ENCODE peak calls at places on chromosomes 1 and 21, in seven cellular contexts. H, C, B, X, T, N and D are unnamed samples.

GRCh38 chr1:153535664-153536585 is at the start of gene S100A6:
- DNase-seq in H (peak), C (peak), B (peak), X (peak), T (no peak), N (peak), D (peak)

GRCh38 chr1:113691184-113691583 is 68.1 kb downstream of the PHTF1 start:
- DNase-seq in H (no peak), C (no peak), B (no peak), X (no peak), T (no peak), N (no peak), D (no peak)

GRCh38 chr1:26155370-26156284 is 3.3 kb upstream of the FAM110D start:
- DNase-seq in H (no peak), C (no peak), B (no peak), X (no peak), T (no peak), N (no peak), D (no peak)

GRCh38 chr1:79042117-79042516 is 35.6 kb upstream of the ADGRL4 start:
- DNase-seq in H (no peak), C (no peak), B (no peak), X (no peak), T (no peak), N (no peak), D (no peak)

GRCh38 chr1:62407398-62408009 is 29.3 kb upstream of the USP1 start:
- DNase-seq in H (no peak), C (no peak), B (peak), X (no peak), T (peak), N (peak), D (no peak)

GRCh38 chr1:91948097-91948496 is 1.1 kb upstream of the BRDT start:
- DNase-seq in H (no peak), C (no peak), B (no peak), X (no peak), T (no peak), N (no peak), D (no peak)

GRCh38 chr1:247054992-247055415 is 23.6 kb downstream of the ZNF670 start:
- DNase-seq in H (no peak), C (no peak), B (no peak), X (no peak), T (no peak), N (peak), D (no peak)

GRCh38 chr1:185534806-185535205 is 199.4 kb upstream of the HMCN1 start:
- DNase-seq in H (peak), C (no peak), B (no peak), X (no peak), T (peak), N (no peak), D (no peak)

GRCh38 chr1:241424480-241424971 is 67.5 kb upstream of the RGS7 start:
- DNase-seq in H (no peak), C (no peak), B (no peak), X (no peak), T (no peak), N (no peak), D (no peak)

GRCh38 chr21:15850645-15851044 is 120.9 kb downstream of the USP25 start:
- DNase-seq in H (no peak), C (no peak), B (no peak), X (no peak), T (no peak), N (peak), D (no peak)

GRCh38 chr1:204904228-204904810 is 33.7 kb downstream of the NFASC start:
- DNase-seq in H (no peak), C (no peak), B (no peak), X (no peak), T (no peak), N (no peak), D (no peak)

GRCh38 chr21:25834376-25834775 is 99.6 kb downstream of the GABPA start:
- DNase-seq in H (no peak), C (no peak), B (no peak), X (no peak), T (no peak), N (no peak), D (no peak)

GRCh38 chr1:97041011-97041410 is 319.4 kb downstream of the PTBP2 start:
- DNase-seq in H (no peak), C (no peak), B (no peak), X (no peak), T (no peak), N (no peak), D (no peak)

GRCh38 chr1:196295766-196296165 is 312.5 kb downstream of the KCNT2 start:
- DNase-seq in H (no peak), C (no peak), B (no peak), X (no peak), T (no peak), N (no peak), D (no peak)

GRCh38 chr21:25790122-25790951 is 55.6 kb downstream of the GABPA start:
- DNase-seq in H (no peak), C (no peak), B (no peak), X (no peak), T (no peak), N (peak), D (no peak)

GRCh38 chr21:45892156-45892919 is 89.2 kb upstream of the COL6A1 start:
- DNase-seq in H (no peak), C (peak), B (no peak), X (no peak), T (no peak), N (no peak), D (no peak)

GRCh38 chr21:34834852-34835501 is 166.2 kb downstream of the CLIC6 start:
- DNase-seq in H (no peak), C (no peak), B (no peak), X (peak), T (no peak), N (no peak), D (no peak)

GRCh38 chr1:201933840-201934430 is 12.4 kb downstream of the LMOD1 start:
- DNase-seq in H (no peak), C (no peak), B (no peak), X (no peak), T (no peak), N (no peak), D (no peak)

GRCh38 chr1:228014235-228014930 is 7.6 kb downstream of the WNT3A start:
- DNase-seq in H (peak), C (no peak), B (no peak), X (peak), T (no peak), N (peak), D (peak)

GRCh38 chr1:204803607-204804006 is 67.1 kb upstream of the NFASC start:
- DNase-seq in H (no peak), C (no peak), B (no peak), X (no peak), T (no peak), N (no peak), D (no peak)

GRCh38 chr1:67645495-67646144 is 39.4 kb upstream of the GADD45A start:
- DNase-seq in H (peak), C (peak), B (no peak), X (no peak), T (no peak), N (peak), D (peak)

GRCh38 chr1:31782766-31783410 is 18.7 kb upstream of the ADGRB2 start:
- DNase-seq in H (no peak), C (no peak), B (no peak), X (no peak), T (no peak), N (no peak), D (no peak)